ENCODE peak calls at places on chromosomes 11 and 22, in five cellular contexts. A, F, Z, C and U are unnamed samples.

GRCh38 chr11:132125855-132126841 is 755.7 kb downstream of the NTM start:
- DNase-seq in A (peak; percentile 2), F (peak; percentile 49), Z (peak; percentile 22), C (no peak), U (no peak)

GRCh38 chr11:113994077-113994954 is 19.4 kb downstream of the HTR3A start:
- DNase-seq in A (no peak), F (no peak), Z (peak; percentile 43), C (no peak), U (no peak)

GRCh38 chr22:36467946-36468345 is 13.5 kb downstream of the TXN2 start:
- DNase-seq in A (no peak), F (no peak), Z (no peak), C (peak; percentile 82), U (peak; percentile 77)

GRCh38 chr11:41950470-41951143 is 491.2 kb upstream of the LRRC4C start:
- DNase-seq in A (no peak), F (no peak), Z (no peak), C (no peak), U (no peak)

GRCh38 chr11:100923555-100923954 is 206.1 kb downstream of the PGR start:
- DNase-seq in A (no peak), F (no peak), Z (no peak), C (peak; percentile 7), U (peak; percentile 9)

GRCh38 chr11:70579376-70579955 is 181.1 kb downstream of the CTTN start:
- DNase-seq in A (no peak), F (no peak), Z (no peak), C (no peak), U (no peak)

GRCh38 chr11:115544422-115544821 is 40.2 kb upstream of the CADM1 start:
- DNase-seq in A (no peak), F (no peak), Z (no peak), C (no peak), U (no peak)

GRCh38 chr11:9802291-9802861 is 138.5 kb downstream of the SWAP70 start:
- DNase-seq in A (no peak), F (no peak), Z (no peak), C (no peak), U (peak; percentile 93)

GRCh38 chr11:44774736-44775135 is 48.0 kb downstream of the TSPAN18 start:
- DNase-seq in A (no peak), F (no peak), Z (no peak), C (no peak), U (no peak)

GRCh38 chr11:116579857-116580727 is 192.7 kb downstream of the BUD13 start:
- DNase-seq in A (no peak), F (no peak), Z (peak; percentile 23), C (no peak), U (no peak)

GRCh38 chr11:118274184-118274583 is 10.1 kb upstream of the MPZL2 start:
- DNase-seq in A (no peak), F (no peak), Z (no peak), C (no peak), U (no peak)